ENCODE peak calls at places on chromosome 10, in six cellular contexts. V, O, G, N, Y and F are unnamed samples.

GRCh38 chr10:36171546-36171945 is 529.5 kb upstream of the FZD8 start:
- DNase-seq in V (no peak), O (no peak), G (no peak), N (no peak), Y (no peak), F (no peak)

GRCh38 chr10:2508971-2509605 is 558.3 kb upstream of the PFKP start:
- DNase-seq in V (no peak), O (no peak), G (no peak), N (no peak), Y (no peak), F (no peak)

GRCh38 chr10:102399217-102400021 is 3.9 kb downstream of the NFKB2 start:
- DNase-seq in V (peak), O (peak), G (peak), N (peak), Y (peak), F (peak)

GRCh38 chr10:47288916-47289495 is 11.0 kb upstream of the GDF10 start:
- DNase-seq in V (no peak), O (no peak), G (no peak), N (no peak), Y (no peak), F (no peak)

GRCh38 chr10:51472154-51472553 is 227.2 kb downstream of the CSTF2T start:
- DNase-seq in V (no peak), O (no peak), G (no peak), N (no peak), Y (no peak), F (no peak)

GRCh38 chr10:132245056-132245455 is 58.3 kb downstream of the DPYSL4 start:
- DNase-seq in V (no peak), O (no peak), G (no peak), N (no peak), Y (no peak), F (no peak)

GRCh38 chr10:35172574-35172973 is 45.9 kb downstream of the CREM start:
- DNase-seq in V (no peak), O (no peak), G (no peak), N (no peak), Y (no peak), F (no peak)

GRCh38 chr10:112040696-112041095 is 142.9 kb downstream of the GPAM start:
- DNase-seq in V (no peak), O (no peak), G (no peak), N (no peak), Y (no peak), F (no peak)

GRCh38 chr10:123559066-123559822 is 106.9 kb upstream of the GPR26 start:
- DNase-seq in V (peak), O (peak), G (peak), N (peak), Y (no peak), F (peak)

GRCh38 chr10:24238527-24239247 is 29.7 kb downstream of the KIAA1217 start:
- DNase-seq in V (no peak), O (no peak), G (no peak), N (no peak), Y (no peak), F (no peak)

GRCh38 chr10:74967850-74968620 is 141.6 kb downstream of the KAT6B start:
- DNase-seq in V (no peak), O (no peak), G (peak), N (no peak), Y (no peak), F (no peak)

GRCh38 chr10:27635699-27636270 is 109.8 kb downstream of the MKX start:
- DNase-seq in V (no peak), O (no peak), G (no peak), N (no peak), Y (no peak), F (no peak)

GRCh38 chr10:79382491-79382941 is 35.2 kb downstream of the PPIF start:
- DNase-seq in V (no peak), O (no peak), G (no peak), N (no peak), Y (no peak), F (no peak)

DNA sequence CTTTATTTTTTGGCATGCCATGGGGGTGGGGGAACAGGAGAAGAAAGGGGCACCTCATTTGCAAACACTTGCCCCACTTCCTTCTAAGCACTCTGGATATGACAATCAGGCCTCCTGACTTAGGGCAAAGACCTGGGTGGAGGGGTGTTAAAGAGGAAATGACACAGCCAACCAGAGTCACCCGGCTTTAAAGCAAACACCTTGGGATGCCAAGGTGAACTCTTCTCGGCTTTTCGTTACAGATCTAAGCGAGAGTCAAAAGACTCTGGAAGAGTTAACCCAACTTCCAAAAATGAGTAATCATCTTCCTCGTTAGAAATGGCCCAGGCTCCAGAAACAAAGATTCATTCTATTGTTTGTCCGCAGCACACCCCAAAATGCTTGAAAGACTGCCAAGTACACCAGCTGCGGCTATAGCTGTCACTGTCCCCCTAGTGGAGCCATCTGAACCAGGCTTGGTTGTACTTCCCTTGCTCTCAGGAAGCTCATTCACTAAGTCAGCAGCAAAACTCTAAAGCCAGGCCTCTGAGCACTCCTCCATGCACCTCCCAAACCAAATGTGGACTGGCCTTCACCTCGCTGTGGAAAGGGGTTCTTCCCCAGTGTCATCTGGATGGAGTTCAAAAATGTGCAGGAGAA is 24.8 kb downstream of the FAM53B start:
- DNase-seq in V (peak), O (no peak), G (no peak), N (no peak), Y (peak), F (no peak)
- TF ChIP-seq MAX in V (no peak), O (no peak), G (no peak), N (no peak), Y (no peak), F (no peak)

GRCh38 chr10:30973737-30974136 is 57.9 kb downstream of the ZNF438 start:
- DNase-seq in V (no peak), O (no peak), G (no peak), N (no peak), Y (no peak), F (no peak)
- TF ChIP-seq SIN3A in V (no peak), O (no peak), G (no peak), N (no peak), Y (no peak), F (no peak)

DNA sequence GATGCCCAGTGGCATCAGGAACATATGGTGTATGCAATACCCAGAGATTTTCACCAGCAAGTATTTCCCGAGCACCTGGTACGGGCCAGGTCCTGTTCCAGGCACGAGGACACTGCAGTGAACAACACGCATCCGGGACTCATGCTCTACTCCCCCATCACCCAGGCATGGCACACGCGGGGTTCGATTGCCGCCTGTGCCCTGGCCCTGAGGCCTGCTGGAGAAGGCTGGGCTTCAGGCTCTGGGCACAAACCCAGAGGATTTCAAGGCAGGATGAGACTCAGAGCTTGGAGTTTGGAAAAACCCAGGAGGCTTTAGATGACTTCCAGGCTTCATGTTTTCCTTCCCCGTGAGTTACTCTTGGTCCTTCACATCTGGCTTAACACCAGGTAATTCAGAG is 143.5 kb downstream of the NEURL1 start:
- DNase-seq in V (no peak), O (no peak), G (no peak), N (no peak), Y (no peak), F (no peak)
- TF ChIP-seq POLR2AphosphoS5 in V (no peak), O (no peak), G (peak), N (no peak), Y (no peak), F (no peak)

GRCh38 chr10:12408472-12408871 is 59.1 kb downstream of the CAMK1D start:
- DNase-seq in V (no peak), O (no peak), G (no peak), N (no peak), Y (no peak), F (no peak)
- TF ChIP-seq MAX in V (no peak), O (no peak), G (no peak), N (no peak), Y (no peak), F (no peak)

GRCh38 chr10:49282879-49283321 is 16.1 kb upstream of the C10orf71 start:
- DNase-seq in V (no peak), O (no peak), G (no peak), N (no peak), Y (no peak), F (no peak)
- TF ChIP-seq SIN3A in V (no peak), O (no peak), G (no peak), N (no peak), Y (no peak), F (no peak)

GRCh38 chr10:101031796-101032636 is 982 bp downstream of the SFXN3 start:
- DNase-seq in V (no peak), O (no peak), G (peak), N (no peak), Y (no peak), F (peak)
- TF ChIP-seq POLR2AphosphoS5 in V (no peak), O (no peak), G (no peak), N (no peak), Y (no peak), F (peak)

GRCh38 chr10:31147220-31147608 is 115.5 kb upstream of the ZNF438 start:
- DNase-seq in V (no peak), O (no peak), G (no peak), N (peak), Y (no peak), F (no peak)
- TF ChIP-seq MAX in V (no peak), O (no peak), G (no peak), N (no peak), Y (no peak), F (no peak)

DNA sequence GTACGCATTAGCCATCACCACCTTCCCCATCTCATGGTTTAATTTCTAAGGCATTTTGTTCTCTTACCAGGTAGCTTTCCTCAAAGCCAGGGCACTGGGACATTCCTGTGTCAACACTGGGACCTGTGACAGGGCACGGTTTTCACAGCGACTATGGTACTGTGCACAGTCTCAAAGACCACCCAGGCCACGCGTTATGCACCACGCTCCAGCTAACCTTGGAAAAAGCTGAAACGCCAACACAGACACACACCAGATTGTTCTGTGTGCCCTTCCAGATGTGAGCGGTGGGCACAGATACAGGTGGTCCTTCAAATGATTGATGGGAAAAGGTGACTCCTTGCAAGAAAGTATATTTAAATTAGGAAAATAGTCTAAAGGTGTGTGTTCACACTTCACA is 337.3 kb downstream of the WDR37 start:
- DNase-seq in V (no peak), O (no peak), G (no peak), N (no peak), Y (no peak), F (no peak)
- TF ChIP-seq SIN3A in V (no peak), O (no peak), G (no peak), N (no peak), Y (no peak), F (no peak)